ENCODE peak calls at places on chromosomes 4 and X, in ten cellular contexts. S is hippocampal formation, W is DMS79, A is naive B cell, U is fibroblast of the conjunctiva, L is heart right ventricle, F is cardiac muscle cell, E is COR-L47, K is immature natural killer cell, H is AG09319. Q is an unnamed sample.

GRCh38 chr4:20408596-20408995 is 156.9 kb downstream of the SLIT2 start:
- DNase-seq in S (no peak), W (no peak), A (no peak), U (no peak), L (no peak), F (no peak), E (no peak), K (no peak), H (no peak), Q (no peak)

GRCh38 chr4:25290490-25291067 is 22.0 kb upstream of the ZCCHC4 start:
- DNase-seq in S (no peak), W (no peak), A (no peak), U (no peak), L (no peak), F (peak), E (no peak), K (no peak), H (no peak), Q (no peak)

GRCh38 chr4:152943673-152944072 is 7.5 kb downstream of the FHDC1 start:
- DNase-seq in S (no peak), W (no peak), A (no peak), U (peak), L (no peak), F (no peak), E (no peak), K (no peak), H (peak), Q (no peak)

GRCh38 chrX:34563809-34564208 is 93.3 kb downstream of the TMEM47 start:
- DNase-seq in S (no peak), W (no peak), A (no peak), U (no peak), L (no peak), F (no peak), E (no peak), K (no peak), H (no peak), Q (no peak)

GRCh38 chrX:130071611-130072349 is 38.5 kb downstream of the ELF4 start:
- DNase-seq in S (no peak), W (no peak), A (no peak), U (no peak), L (no peak), F (no peak), E (no peak), K (no peak), H (no peak), Q (no peak)

GRCh38 chrX:136477026-136477425 is 10.7 kb upstream of the BRS3 start:
- DNase-seq in S (no peak), W (no peak), A (no peak), U (no peak), L (no peak), F (no peak), E (no peak), K (no peak), H (no peak), Q (no peak)

GRCh38 chr4:153156263-153156662 is 48.0 kb upstream of the TRIM2 start:
- DNase-seq in S (peak), W (no peak), A (no peak), U (no peak), L (no peak), F (no peak), E (no peak), K (no peak), H (no peak), Q (no peak)

GRCh38 chr4:15352508-15352907 is 75.3 kb upstream of the C1QTNF7 start:
- DNase-seq in S (no peak), W (no peak), A (no peak), U (no peak), L (no peak), F (no peak), E (no peak), K (no peak), H (no peak), Q (no peak)

GRCh38 chr4:154741877-154742851 is 1.6 kb upstream of the LRAT start:
- DNase-seq in S (peak), W (no peak), A (no peak), U (no peak), L (no peak), F (peak), E (no peak), K (no peak), H (no peak), Q (no peak)

GRCh38 chr4:112938461-112939058 is 110.9 kb upstream of the ANK2 start:
- DNase-seq in S (no peak), W (no peak), A (no peak), U (peak), L (no peak), F (peak), E (peak), K (peak), H (peak), Q (no peak)

GRCh38 chr4:26076896-26077295 is 162.9 kb downstream of the SMIM20 start:
- DNase-seq in S (no peak), W (no peak), A (no peak), U (no peak), L (no peak), F (no peak), E (no peak), K (no peak), H (no peak), Q (no peak)

GRCh38 chr4:158945529-158946108 is 157.3 kb upstream of the RAPGEF2 start:
- DNase-seq in S (no peak), W (no peak), A (no peak), U (no peak), L (no peak), F (no peak), E (no peak), K (peak), H (no peak), Q (no peak)

GRCh38 chrX:18654873-18655836 is 16.8 kb downstream of the RS1 start:
- DNase-seq in S (no peak), W (no peak), A (no peak), U (no peak), L (no peak), F (no peak), E (no peak), K (no peak), H (no peak), Q (no peak)

GRCh38 chrX:15973941-15974340 is 119.3 kb upstream of the AP1S2 start:
- DNase-seq in S (no peak), W (peak), A (no peak), U (no peak), L (peak), F (no peak), E (no peak), K (no peak), H (no peak), Q (peak)

GRCh38 chrX:118726887-118727685 is at the start of gene IL13RA1:
- DNase-seq in S (peak), W (peak), A (no peak), U (peak), L (peak), F (peak), E (peak), K (no peak), H (peak), Q (peak)

GRCh38 chrX:153226344-153227190 is 47.5 kb downstream of the MAGEA1 start:
- DNase-seq in S (no peak), W (no peak), A (no peak), U (peak), L (no peak), F (peak), E (no peak), K (no peak), H (no peak), Q (no peak)